ENCODE peak calls at places on chromosomes 13 and 19, in five cellular contexts. A is endothelial cell of umbilical vein; I is naive thymus-derived CD4-positive, alpha-beta T cell; E is effector memory CD4-positive, alpha-beta T cell; B is adipocyte. X is an unnamed sample. For H3K27me3, the result is how much of the 10 kb centered on the place peaks cover.

GRCh38 chr19:46081928-46082727 is 41.3 kb upstream of the IGFL4 start:
- DNase-seq in E (no peak), B (peak), A (peak), I (peak), X (peak)

GRCh38 chr19:3723883-3724282 is 15.7 kb downstream of the TJP3 start:
- DNase-seq in I (no peak), A (no peak), E (no peak), B (no peak), X (no peak)

GRCh38 chr19:6479836-6480398 is 1.7 kb downstream of the DENND1C start:
- DNase-seq in A (no peak), I (no peak), B (no peak), E (no peak), X (no peak)

GRCh38 chr13:41017153-41017552 is 2.0 kb downstream of the ELF1 start:
- DNase-seq in B (no peak), E (peak), I (no peak), A (peak), X (no peak)

GRCh38 chr13:112510987-112511715 is 76.8 kb downstream of the TUBGCP3 start:
- DNase-seq in E (no peak), I (no peak), A (no peak), B (no peak), X (peak)

GRCh38 chr13:49681837-49682236 is 9.4 kb downstream of the EBPL start:
- DNase-seq in I (no peak), E (no peak), B (no peak), A (no peak), X (peak)

GRCh38 chr13:60111726-60112125 is 52.0 kb downstream of the DIAPH3 start:
- DNase-seq in A (no peak), B (peak), I (no peak), E (no peak), X (no peak)

GRCh38 chr13:30739646-30740642 is 4.6 kb downstream of the ALOX5AP start:
- DNase-seq in E (peak), B (peak), A (peak), I (peak), X (peak)

GRCh38 chr19:55493650-55494171 is 5.5 kb downstream of the SSC5D start:
- DNase-seq in A (no peak), B (no peak), I (no peak), E (no peak), X (no peak)

GRCh38 chr19:6664916-6665315 is 5.0 kb downstream of the TNFSF14 start:
- DNase-seq in E (no peak), I (no peak), B (no peak), A (no peak), X (no peak)

GRCh38 chr13:33213024-33213795 is 72.3 kb downstream of the STARD13 start:
- DNase-seq in E (no peak), B (no peak), I (no peak), A (no peak), X (no peak)

GRCh38 chr13:29859971-29860370 is 9.6 kb upstream of the UBL3 start:
- DNase-seq in E (no peak), I (no peak), B (peak), A (no peak), X (peak)

GRCh38 chr19:16371540-16371986 is 46.9 kb downstream of the KLF2 start:
- DNase-seq in I (peak), A (no peak), B (no peak), E (peak), X (no peak)

GRCh38 chr19:13860679-13861391 is 16.1 kb upstream of the NANOS3 start:
- DNase-seq in E (no peak), B (no peak), A (no peak), I (no peak), X (no peak)

GRCh38 chr13:94433055-94433947 is 46.2 kb downstream of the DCT start:
- DNase-seq in B (no peak), E (no peak), A (peak), I (no peak), X (no peak)

GRCh38 chr19:17220207-17220758 is 5.1 kb downstream of the USE1 start:
- DNase-seq in B (peak), I (no peak), A (peak), E (no peak), X (peak)

GRCh38 chr19:43316591-43317319 is 36.7 kb upstream of the CD177 start:
- DNase-seq in A (no peak), I (no peak), E (no peak), B (peak), X (no peak)

GRCh38 chr13:72120632-72121031 is 253.6 kb upstream of the DACH1 start:
- DNase-seq in E (no peak), A (no peak), I (no peak), B (no peak), X (no peak)

GRCh38 chr19:41248895-41249294 is 15.3 kb upstream of the HNRNPUL1 start:
- DNase-seq in A (no peak), I (no peak), E (no peak), B (no peak), X (no peak)

GRCh38 chr19:49555600-49556411 is 24.6 kb downstream of the NOSIP start:
- DNase-seq in A (peak), I (peak), E (peak), B (peak), X (no peak)

GRCh38 chr19:56980864-56981263 is 138.9 kb upstream of the USP29 start:
- DNase-seq in E (no peak), B (no peak), A (no peak), I (no peak), X (no peak)

GRCh38 chr13:30766957-30767603 is 31.7 kb downstream of the ALOX5AP start:
- DNase-seq in B (no peak), I (no peak), A (no peak), E (peak), X (no peak)

GRCh38 chr13:39415003-39415402 is 188.0 kb downstream of the LHFPL6 start:
- DNase-seq in B (peak), I (no peak), E (no peak), A (peak), X (no peak)

GRCh38 chr19:17779281-17779930 is 15.5 kb upstream of the B3GNT3 start:
- DNase-seq in E (no peak), A (no peak), I (no peak), B (no peak), X (no peak)

GRCh38 chr19:58351558-58351878 is 1.8 kb downstream of the A1BG start:
- DNase-seq in E (no peak), I (no peak), A (no peak), B (no peak), X (no peak)

GRCh38 chr13:95496485-95496884 is 56.0 kb upstream of the CLDN10 start:
- DNase-seq in I (no peak), A (no peak), E (no peak), B (no peak), X (no peak)

GRCh38 chr13:40087021-40088002 is 431.9 kb downstream of the COG6 start:
- DNase-seq in B (no peak), E (no peak), A (no peak), I (no peak), X (no peak)

GRCh38 chr19:3454656-3455392 is 25.5 kb downstream of the SMIM24 start:
- DNase-seq in A (no peak), E (no peak), B (no peak), I (no peak), X (no peak)

DNA sequence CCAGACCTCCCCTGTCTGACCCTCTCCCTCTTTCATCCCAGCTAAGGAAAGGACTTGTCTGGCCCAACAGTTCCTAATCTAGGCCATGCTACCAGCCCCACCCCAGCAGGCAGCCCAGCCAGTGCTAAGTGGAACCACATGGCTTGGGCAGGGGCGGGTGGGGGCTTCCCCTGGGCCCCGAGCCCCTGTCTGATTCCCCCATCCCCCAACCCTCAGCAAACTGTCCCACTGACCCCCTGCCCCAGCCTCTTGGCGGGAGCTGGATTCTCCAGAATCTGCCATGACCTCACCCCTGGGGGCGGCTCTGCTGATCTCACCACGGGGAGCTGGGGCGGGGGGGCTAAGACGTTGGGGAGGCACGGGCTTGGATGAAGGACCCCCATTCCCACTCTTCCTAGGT is 2.9 kb downstream of the COL5A3 start:
- DNase-seq in A (no peak), I (no peak), B (no peak), E (no peak), X (no peak)
- H3K4me3 ChIP-seq in A (no peak), I (no peak), B (peak), E (no peak), X (no peak)

DNA sequence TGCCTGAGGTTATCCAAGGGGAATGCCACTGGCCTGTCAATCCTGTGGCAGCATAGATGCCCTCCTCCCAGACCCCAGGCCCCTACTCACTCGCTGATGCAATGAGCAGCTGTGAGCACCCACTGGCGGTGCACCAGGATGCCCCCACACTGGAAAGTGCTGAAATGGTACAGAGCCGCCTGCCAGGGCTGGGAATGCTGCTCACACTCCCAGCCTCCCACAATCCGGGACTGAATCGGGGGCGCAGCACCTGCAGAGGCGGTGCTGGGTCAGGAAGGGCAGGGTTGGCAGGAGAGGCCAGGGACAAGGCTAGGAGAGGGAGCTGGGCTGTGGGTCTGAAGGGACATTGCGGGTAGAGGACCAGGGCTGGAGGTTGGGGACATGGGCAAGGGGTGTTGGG is 2.0 kb downstream of the KLK1 start:
- DNase-seq in E (no peak), B (no peak), A (no peak), I (no peak), X (no peak)
- H3K27me3 ChIP-seq in E (under half), B (half or more), A (under half), I (under half), X (under half)

GRCh38 chr13:102312841-102313240 is 89.0 kb downstream of the FGF14 start:
- DNase-seq in B (no peak), A (no peak), I (no peak), E (no peak), X (no peak)
- H3K4me3 ChIP-seq in B (peak), A (no peak), I (no peak), E (no peak), X (no peak)

DNA sequence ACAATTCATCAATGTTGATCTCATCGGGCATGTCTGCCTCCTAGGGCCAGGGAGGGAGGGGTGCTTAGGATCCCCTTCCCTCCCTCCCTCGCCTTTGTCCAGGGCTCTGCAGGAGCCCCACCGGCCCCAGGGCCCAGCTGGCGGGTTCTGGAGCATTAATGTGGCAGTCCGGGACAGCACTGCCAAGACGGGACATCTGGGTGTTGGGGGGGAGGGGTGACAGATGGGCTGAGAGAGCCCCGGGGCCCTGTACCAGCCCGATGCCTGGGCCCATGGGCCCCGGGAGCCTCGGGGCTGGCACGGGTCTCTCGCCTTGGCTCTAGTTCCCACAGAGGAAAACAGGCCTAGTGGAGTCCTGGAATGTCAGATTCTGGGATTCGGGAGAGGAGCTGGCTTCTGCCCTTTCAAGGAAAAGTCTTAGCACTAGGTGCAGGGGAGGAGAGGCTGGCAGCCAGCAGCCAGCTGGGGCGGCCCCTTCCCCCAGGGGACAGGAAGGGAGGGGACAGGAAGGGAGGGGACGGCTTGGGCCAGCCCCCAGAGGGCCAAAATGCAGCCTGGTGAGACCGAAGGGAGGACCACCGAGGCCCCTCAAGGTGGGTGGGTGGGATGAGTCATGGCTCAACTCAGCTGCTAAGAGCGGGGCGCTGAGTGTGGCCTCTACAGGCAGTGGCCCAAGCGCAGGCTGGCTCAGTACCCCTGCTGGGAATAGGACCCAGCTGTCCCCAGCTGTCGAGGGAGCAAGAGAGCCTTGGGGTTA is 3.1 kb downstream of the PPP1R14A start:
- DNase-seq in I (no peak), B (no peak), A (no peak), E (no peak), X (no peak)
- H3K27me3 ChIP-seq in I (under half), B (under half), A (under half), E (under half), X (under half)

DNA sequence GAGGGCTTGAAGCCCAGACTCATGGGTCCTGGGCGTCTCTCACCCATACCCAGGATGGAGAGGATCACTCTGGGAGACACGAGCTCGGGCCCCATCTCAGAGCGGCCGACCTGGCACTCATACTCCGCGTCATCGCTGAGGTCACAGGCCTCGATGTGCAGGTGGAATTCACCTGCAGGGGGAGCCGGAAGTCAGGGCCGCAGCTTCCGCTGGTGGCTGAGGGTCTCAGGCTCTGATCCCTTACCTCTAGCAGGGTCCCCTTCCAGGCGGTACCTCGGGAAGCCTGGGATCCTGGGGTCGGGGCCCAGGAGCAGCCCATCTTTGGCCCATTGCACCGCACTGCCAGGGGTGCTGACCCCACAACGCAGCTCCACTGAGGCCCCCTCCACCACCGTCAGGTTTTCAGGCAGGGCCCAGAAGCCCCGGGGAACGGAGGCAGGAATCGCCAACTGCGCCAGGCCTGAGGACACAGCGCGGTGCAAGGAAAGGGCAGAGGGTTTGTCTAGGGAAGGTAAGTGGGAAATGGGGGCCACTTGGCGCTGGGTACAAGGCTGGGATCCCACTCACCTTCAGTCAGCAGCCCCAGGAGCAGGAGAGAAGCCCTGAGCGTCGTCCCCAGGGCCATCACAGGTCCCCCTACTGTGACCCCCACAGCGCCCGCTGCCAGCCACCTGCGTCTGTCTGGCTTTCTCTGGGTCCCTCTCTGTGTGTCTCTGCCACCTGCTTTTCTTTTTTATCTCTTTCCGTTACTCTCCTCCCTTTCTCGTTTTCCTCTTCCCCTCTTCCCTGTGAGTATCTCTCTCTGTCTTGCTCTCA is 883 bp downstream of the NPHS1 start:
- DNase-seq in I (no peak), B (no peak), A (no peak), E (no peak), X (no peak)
- H3K4me3 ChIP-seq in I (no peak), B (no peak), A (no peak), E (no peak), X (no peak)

GRCh38 chr19:1286859-1287621 is 1.4 kb downstream of the EFNA2 start:
- DNase-seq in E (no peak), A (no peak), I (no peak), B (no peak), X (no peak)

GRCh38 chr19:1284979-1285736 is 515 bp upstream of the EFNA2 start:
- DNase-seq in I (no peak), E (no peak), B (no peak), A (no peak), X (no peak)

GRCh38 chr19:1285737-1286360 is at the start of gene EFNA2:
- DNase-seq in I (no peak), A (no peak), E (no peak), B (peak), X (no peak)

GRCh38 chr19:1287622-1288527 is 2.2 kb downstream of the EFNA2 start:
- DNase-seq in B (peak), E (no peak), I (no peak), A (no peak), X (no peak)

GRCh38 chr19:1286451-1286858 is 782 bp downstream of the EFNA2 start:
- DNase-seq in A (no peak), I (no peak), E (no peak), B (no peak), X (no peak)
- H3K27me3 ChIP-seq in A (under half), I (under half), E (under half), B (half or more), X (half or more)

X was measured in brain microvascular endothelial cell.